ENCODE peak calls at places on chromosomes 6 and 20, in five cellular contexts. B is effector CD4-positive, alpha-beta T cell; F is cardiac muscle cell; V is H7; L is naive thymus-derived CD8-positive, alpha-beta T cell. I is an unnamed sample.

GRCh38 chr20:23482138-23482537 is 8.8 kb upstream of the CST8 start:
- DNase-seq in B (no peak), F (no peak), V (no peak), L (no peak), I (no peak)

GRCh38 chr6:159104931-159105330 is 60.1 kb upstream of the TAGAP start:
- DNase-seq in B (no peak), F (no peak), V (no peak), L (no peak), I (no peak)

GRCh38 chr6:41088451-41088850 is 15.7 kb downstream of the NFYA start:
- DNase-seq in B (no peak), F (no peak), V (no peak), L (no peak), I (no peak)

GRCh38 chr6:34514593-34515472 is 41.3 kb downstream of the SPDEF start:
- DNase-seq in B (no peak), F (peak; percentile 39), V (peak; percentile 95), L (no peak), I (no peak)

GRCh38 chr20:39800111-39800510 is 838.0 kb downstream of the DHX35 start:
- DNase-seq in B (no peak), F (no peak), V (no peak), L (no peak), I (no peak)

GRCh38 chr6:86192123-86192522 is 549.4 kb upstream of the SYNCRIP start:
- DNase-seq in B (no peak), F (no peak), V (peak; percentile 6), L (no peak), I (peak; percentile 33)

GRCh38 chr6:156639023-156639728 is 138.0 kb upstream of the ARID1B start:
- DNase-seq in B (no peak), F (no peak), V (no peak), L (no peak), I (no peak)

GRCh38 chr6:126267621-126268020 is 72.3 kb upstream of the CENPW start:
- DNase-seq in B (no peak), F (no peak), V (no peak), L (no peak), I (no peak)

GRCh38 chr6:4085329-4085695 is 6.4 kb upstream of the FAM217A start:
- DNase-seq in B (no peak), F (no peak), V (no peak), L (no peak), I (no peak)

I was measured in Calu3.